ENCODE peak calls at places on chromosomes 16 and 17, in eight cellular contexts. One of them, this sample, is unnamed.

GRCh38 chr17:78597923-78598545 is 20.8 kb upstream of the DNAH17 start:
- DNase-seq in sigmoid colon: no peak
- DNase-seq in glutamatergic neuron: no peak
- DNase-seq in tibial nerve: no peak
- DNase-seq in tibial artery: no peak
- DNase-seq in GM20000: no peak
- DNase-seq in Calu3: no peak
- DNase-seq in HepG2: no peak
- DNase-seq in this sample: peak

GRCh38 chr16:29729116-29729521 is 16.7 kb downstream of the C16orf54 start:
- DNase-seq in sigmoid colon: no peak
- DNase-seq in glutamatergic neuron: no peak
- DNase-seq in tibial nerve: no peak
- DNase-seq in tibial artery: no peak
- DNase-seq in GM20000: no peak
- DNase-seq in Calu3: peak
- DNase-seq in HepG2: peak
- DNase-seq in this sample: peak

GRCh38 chr17:50184611-50185398 is 16.6 kb downstream of the COL1A1 start:
- DNase-seq in sigmoid colon: peak
- DNase-seq in glutamatergic neuron: no peak
- DNase-seq in tibial nerve: peak
- DNase-seq in tibial artery: peak
- DNase-seq in GM20000: peak
- DNase-seq in Calu3: no peak
- DNase-seq in HepG2: no peak
- DNase-seq in this sample: no peak

GRCh38 chr17:49717371-49717841 is 9.6 kb upstream of the SLC35B1 start:
- DNase-seq in sigmoid colon: no peak
- DNase-seq in glutamatergic neuron: no peak
- DNase-seq in tibial nerve: no peak
- DNase-seq in tibial artery: no peak
- DNase-seq in GM20000: no peak
- DNase-seq in Calu3: no peak
- DNase-seq in HepG2: no peak
- DNase-seq in this sample: no peak

GRCh38 chr17:28497931-28498330 is 8.2 kb upstream of the FOXN1 start:
- DNase-seq in sigmoid colon: no peak
- DNase-seq in glutamatergic neuron: no peak
- DNase-seq in tibial nerve: no peak
- DNase-seq in tibial artery: no peak
- DNase-seq in GM20000: no peak
- DNase-seq in Calu3: peak
- DNase-seq in HepG2: no peak
- DNase-seq in this sample: no peak

GRCh38 chr16:56279132-56279531 is 87.8 kb downstream of the GNAO1 start:
- DNase-seq in sigmoid colon: no peak
- DNase-seq in glutamatergic neuron: no peak
- DNase-seq in tibial nerve: no peak
- DNase-seq in tibial artery: no peak
- DNase-seq in GM20000: no peak
- DNase-seq in Calu3: peak
- DNase-seq in HepG2: no peak
- DNase-seq in this sample: no peak

GRCh38 chr16:12455287-12455798 is 348.3 kb downstream of the CPPED1 start:
- DNase-seq in sigmoid colon: no peak
- DNase-seq in glutamatergic neuron: peak
- DNase-seq in tibial nerve: no peak
- DNase-seq in tibial artery: no peak
- DNase-seq in GM20000: peak
- DNase-seq in Calu3: peak
- DNase-seq in HepG2: peak
- DNase-seq in this sample: no peak

GRCh38 chr16:24138024-24138423 is 118.1 kb upstream of the CACNG3 start:
- DNase-seq in sigmoid colon: no peak
- DNase-seq in glutamatergic neuron: no peak
- DNase-seq in tibial nerve: no peak
- DNase-seq in tibial artery: no peak
- DNase-seq in GM20000: no peak
- DNase-seq in Calu3: no peak
- DNase-seq in HepG2: no peak
- DNase-seq in this sample: no peak

GRCh38 chr17:80296221-80296620 is 35.6 kb downstream of the RNF213 start:
- DNase-seq in sigmoid colon: no peak
- DNase-seq in glutamatergic neuron: no peak
- DNase-seq in tibial nerve: no peak
- DNase-seq in tibial artery: no peak
- DNase-seq in GM20000: no peak
- DNase-seq in Calu3: no peak
- DNase-seq in HepG2: no peak
- DNase-seq in this sample: no peak

GRCh38 chr16:74999208-74999682 is 421 bp downstream of the ZNRF1 start:
- DNase-seq in sigmoid colon: peak
- DNase-seq in glutamatergic neuron: no peak
- DNase-seq in tibial nerve: no peak
- DNase-seq in tibial artery: no peak
- DNase-seq in GM20000: peak
- DNase-seq in Calu3: peak
- DNase-seq in HepG2: no peak
- DNase-seq in this sample: no peak

GRCh38 chr16:83840060-83840617 is 32.4 kb downstream of the HSBP1 start:
- DNase-seq in sigmoid colon: no peak
- DNase-seq in glutamatergic neuron: no peak
- DNase-seq in tibial nerve: no peak
- DNase-seq in tibial artery: no peak
- DNase-seq in GM20000: no peak
- DNase-seq in Calu3: no peak
- DNase-seq in HepG2: no peak
- DNase-seq in this sample: no peak

GRCh38 chr16:87949071-87949744 is 2.0 kb upstream of the BANP start:
- DNase-seq in sigmoid colon: no peak
- DNase-seq in glutamatergic neuron: no peak
- DNase-seq in tibial nerve: no peak
- DNase-seq in tibial artery: peak
- DNase-seq in GM20000: no peak
- DNase-seq in Calu3: no peak
- DNase-seq in HepG2: peak
- DNase-seq in this sample: no peak

GRCh38 chr17:34400301-34400931 is 37.4 kb upstream of the CCL1 start:
- DNase-seq in sigmoid colon: no peak
- DNase-seq in glutamatergic neuron: no peak
- DNase-seq in tibial nerve: no peak
- DNase-seq in tibial artery: no peak
- DNase-seq in GM20000: no peak
- DNase-seq in Calu3: no peak
- DNase-seq in HepG2: no peak
- DNase-seq in this sample: no peak

GRCh38 chr17:10614536-10615155 is 42.5 kb downstream of the MYH3 start:
- DNase-seq in sigmoid colon: no peak
- DNase-seq in glutamatergic neuron: peak
- DNase-seq in tibial nerve: no peak
- DNase-seq in tibial artery: peak
- DNase-seq in GM20000: peak
- DNase-seq in Calu3: peak
- DNase-seq in HepG2: peak
- DNase-seq in this sample: peak

GRCh38 chr17:66302761-66303626 is 581 bp downstream of the PRKCA start:
- DNase-seq in sigmoid colon: peak
- DNase-seq in glutamatergic neuron: peak
- DNase-seq in tibial nerve: peak
- DNase-seq in tibial artery: peak
- DNase-seq in GM20000: peak
- DNase-seq in Calu3: peak
- DNase-seq in HepG2: peak
- DNase-seq in this sample: no peak

GRCh38 chr17:74271902-74272563 is 2.0 kb upstream of the DNAI2 start:
- DNase-seq in sigmoid colon: peak
- DNase-seq in glutamatergic neuron: no peak
- DNase-seq in tibial nerve: peak
- DNase-seq in tibial artery: peak
- DNase-seq in GM20000: no peak
- DNase-seq in Calu3: no peak
- DNase-seq in HepG2: no peak
- DNase-seq in this sample: no peak

GRCh38 chr16:23974223-23974622 is 138.4 kb downstream of the PRKCB start:
- DNase-seq in sigmoid colon: no peak
- DNase-seq in glutamatergic neuron: no peak
- DNase-seq in tibial nerve: no peak
- DNase-seq in tibial artery: no peak
- DNase-seq in GM20000: no peak
- DNase-seq in Calu3: no peak
- DNase-seq in HepG2: no peak
- DNase-seq in this sample: no peak

GRCh38 chr17:60107526-60108257 is 29.0 kb upstream of the HEATR6 start:
- DNase-seq in sigmoid colon: no peak
- DNase-seq in glutamatergic neuron: no peak
- DNase-seq in tibial nerve: no peak
- DNase-seq in tibial artery: no peak
- DNase-seq in GM20000: no peak
- DNase-seq in Calu3: no peak
- DNase-seq in HepG2: no peak
- DNase-seq in this sample: no peak

GRCh38 chr17:57735707-57736106 is 9.4 kb downstream of the CCDC182 start:
- DNase-seq in sigmoid colon: no peak
- DNase-seq in glutamatergic neuron: no peak
- DNase-seq in tibial nerve: no peak
- DNase-seq in tibial artery: no peak
- DNase-seq in GM20000: peak
- DNase-seq in Calu3: peak
- DNase-seq in HepG2: peak
- DNase-seq in this sample: no peak

DNA sequence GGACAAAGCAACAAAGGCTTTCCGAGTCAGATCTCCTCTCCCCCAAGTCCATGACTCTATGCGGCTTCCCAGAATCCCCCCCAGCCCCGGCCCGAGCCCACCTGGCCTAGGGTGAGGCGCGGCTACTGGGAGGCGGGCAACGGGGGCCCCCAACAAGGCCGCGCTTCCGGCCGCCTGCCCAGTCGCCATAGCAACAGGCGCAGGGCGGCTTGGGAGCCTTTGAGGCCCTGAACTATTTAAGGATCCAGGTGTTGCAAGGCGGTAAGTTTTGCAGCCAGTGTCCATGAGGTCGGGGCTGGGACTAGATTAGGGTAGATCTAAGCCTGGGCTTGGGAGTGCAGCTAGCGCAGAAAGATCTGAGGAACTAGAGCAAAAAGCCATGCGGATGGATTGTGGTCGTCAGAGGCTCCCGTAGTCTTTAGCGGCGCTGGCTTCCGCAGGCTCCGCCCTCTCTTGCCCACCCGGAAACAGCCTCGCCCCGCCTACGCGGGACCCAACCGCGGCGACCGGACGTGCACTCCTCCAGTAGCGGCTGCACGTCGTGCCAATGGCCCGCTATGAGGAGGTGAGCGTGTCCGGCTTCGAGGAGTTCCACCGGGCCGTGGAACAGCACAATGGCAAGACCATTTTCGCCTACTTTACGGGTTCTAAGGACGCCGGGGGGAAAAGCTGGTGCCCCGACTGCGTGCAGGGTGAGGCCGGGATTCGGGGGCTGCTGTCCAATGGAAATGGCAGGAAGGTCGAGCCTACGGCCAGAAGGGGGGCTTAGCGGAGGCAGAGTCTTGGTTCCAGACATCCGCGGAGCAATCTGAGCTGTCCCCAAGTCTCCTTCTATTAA is at the start of the genes KIAA0753 and TXNDC17:
- DNase-seq in sigmoid colon: peak
- DNase-seq in glutamatergic neuron: peak
- DNase-seq in tibial nerve: peak
- DNase-seq in tibial artery: peak
- DNase-seq in GM20000: peak
- DNase-seq in Calu3: peak
- DNase-seq in HepG2: peak
- DNase-seq in this sample: peak
- TF ChIP-seq CTCF in sigmoid colon: no peak
- TF ChIP-seq CTCF in glutamatergic neuron: no peak
- TF ChIP-seq CTCF in tibial nerve: no peak
- TF ChIP-seq CTCF in tibial artery: no peak
- TF ChIP-seq CTCF in GM20000: no peak
- TF ChIP-seq CTCF in Calu3: no peak
- TF ChIP-seq CTCF in HepG2: no peak
- TF ChIP-seq CTCF in this sample: no peak

DNA sequence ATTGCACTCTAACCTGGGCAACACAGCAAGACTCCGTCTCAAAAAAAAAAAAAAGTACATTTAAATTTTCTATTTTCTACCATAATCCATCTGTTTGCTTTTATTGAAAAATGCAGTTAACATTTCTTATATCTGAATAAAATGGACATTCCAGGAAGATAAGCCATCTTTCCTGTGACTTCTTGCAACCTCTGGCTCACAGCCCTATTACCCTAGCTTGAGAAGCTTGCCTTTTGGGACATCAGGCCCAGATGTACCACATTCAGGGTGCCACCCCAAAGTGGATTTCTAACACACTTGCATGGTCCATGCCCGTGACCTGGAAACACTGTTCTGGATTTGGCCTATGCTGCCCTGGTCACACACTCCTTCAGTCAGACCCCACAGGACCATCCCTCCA is 30.1 kb upstream of the DDX52 start:
- DNase-seq in sigmoid colon: no peak
- DNase-seq in glutamatergic neuron: no peak
- DNase-seq in tibial nerve: no peak
- DNase-seq in tibial artery: no peak
- DNase-seq in GM20000: no peak
- DNase-seq in Calu3: no peak
- DNase-seq in HepG2: no peak
- DNase-seq in this sample: no peak
- TF ChIP-seq CTCF in sigmoid colon: no peak
- TF ChIP-seq CTCF in glutamatergic neuron: no peak
- TF ChIP-seq CTCF in tibial nerve: no peak
- TF ChIP-seq CTCF in tibial artery: no peak
- TF ChIP-seq CTCF in GM20000: no peak
- TF ChIP-seq CTCF in Calu3: no peak
- TF ChIP-seq CTCF in HepG2: no peak
- TF ChIP-seq CTCF in this sample: no peak

GRCh38 chr16:64983983-64984382 is 137.9 kb downstream of the CDH11 start:
- DNase-seq in sigmoid colon: no peak
- DNase-seq in glutamatergic neuron: peak
- DNase-seq in tibial nerve: no peak
- DNase-seq in tibial artery: no peak
- DNase-seq in GM20000: no peak
- DNase-seq in Calu3: no peak
- DNase-seq in HepG2: peak
- DNase-seq in this sample: peak
- TF ChIP-seq CTCF in sigmoid colon: no peak
- TF ChIP-seq CTCF in glutamatergic neuron: peak
- TF ChIP-seq CTCF in tibial nerve: peak
- TF ChIP-seq CTCF in tibial artery: peak
- TF ChIP-seq CTCF in GM20000: no peak
- TF ChIP-seq CTCF in Calu3: no peak
- TF ChIP-seq CTCF in HepG2: peak
- TF ChIP-seq CTCF in this sample: peak

DNA sequence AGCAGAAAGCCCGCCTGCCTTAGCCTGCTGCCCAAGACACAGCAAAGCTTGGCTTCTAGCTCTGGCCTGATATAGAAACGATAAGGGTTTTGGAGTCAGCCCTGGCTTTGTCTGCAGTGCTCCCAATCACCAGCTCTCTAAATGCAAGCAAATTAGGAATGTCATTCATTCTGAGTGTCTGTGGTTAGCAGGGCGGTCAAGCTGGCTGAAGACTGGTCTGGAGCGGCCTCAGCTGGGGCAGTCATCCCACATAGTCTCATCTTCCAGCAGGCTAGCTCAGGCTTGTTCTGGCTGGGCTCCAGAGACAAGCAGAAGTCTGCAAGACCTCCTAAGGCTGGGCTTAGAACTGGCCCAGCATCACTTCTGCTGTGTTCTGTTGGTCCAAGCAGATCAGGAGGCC is 24.5 kb downstream of the TMC7 start:
- DNase-seq in sigmoid colon: no peak
- DNase-seq in glutamatergic neuron: no peak
- DNase-seq in tibial nerve: no peak
- DNase-seq in tibial artery: no peak
- DNase-seq in GM20000: no peak
- DNase-seq in Calu3: no peak
- DNase-seq in HepG2: peak
- DNase-seq in this sample: peak
- TF ChIP-seq CTCF in sigmoid colon: no peak
- TF ChIP-seq CTCF in glutamatergic neuron: no peak
- TF ChIP-seq CTCF in tibial nerve: no peak
- TF ChIP-seq CTCF in tibial artery: no peak
- TF ChIP-seq CTCF in GM20000: no peak
- TF ChIP-seq CTCF in Calu3: no peak
- TF ChIP-seq CTCF in HepG2: peak
- TF ChIP-seq CTCF in this sample: no peak

This sample was measured in AG09309.